ENCODE peak calls at places on chromosomes 16 and 17, in five cellular contexts. Y, Q, W, Z and D are unnamed samples. For H3K4me1, the result is how much of the 10 kb centered on the place peaks cover.

GRCh38 chr16:88012360-88012759 is 61.1 kb downstream of the BANP start:
- DNase-seq in Y (no peak), Q (no peak), W (no peak), Z (no peak), D (no peak)

GRCh38 chr17:68421486-68421885 is 35.8 kb downstream of the WIPI1 start:
- DNase-seq in Y (no peak), Q (no peak), W (no peak), Z (no peak), D (no peak)

GRCh38 chr17:29048440-29049360 is 5.8 kb downstream of the PIPOX start:
- DNase-seq in Y (no peak), Q (no peak), W (no peak), Z (no peak), D (no peak)

GRCh38 chr16:53654946-53655345 is 48.7 kb downstream of the RPGRIP1L start:
- DNase-seq in Y (no peak), Q (no peak), W (no peak), Z (no peak), D (no peak)

GRCh38 chr17:44152875-44153274 is 11.1 kb downstream of the HROB start:
- DNase-seq in Y (no peak), Q (no peak), W (no peak), Z (no peak), D (no peak)

GRCh38 chr16:88086571-88087516 is 135.6 kb downstream of the BANP start:
- DNase-seq in Y (no peak), Q (no peak), W (peak), Z (no peak), D (no peak)

GRCh38 chr17:80925668-80926067 is 66.0 kb upstream of the CHMP6 start:
- DNase-seq in Y (no peak), Q (no peak), W (no peak), Z (no peak), D (no peak)

GRCh38 chr17:29855686-29856085 is 74.3 kb downstream of the SSH2 start:
- DNase-seq in Y (no peak), Q (no peak), W (no peak), Z (no peak), D (peak)

GRCh38 chr17:59105852-59106462 is 723 bp downstream of the TRIM37 start:
- DNase-seq in Y (peak), Q (peak), W (peak), Z (peak), D (peak)

GRCh38 chr16:66070140-66070887 is 296.2 kb upstream of the CDH5 start:
- DNase-seq in Y (peak), Q (peak), W (no peak), Z (peak), D (peak)

GRCh38 chr17:82239926-82240505 is 11.2 kb downstream of the SLC16A3 start:
- DNase-seq in Y (no peak), Q (no peak), W (peak), Z (no peak), D (no peak)

GRCh38 chr17:54180919-54181318 is 358.2 kb downstream of the KIF2B start:
- DNase-seq in Y (no peak), Q (no peak), W (no peak), Z (no peak), D (peak)

GRCh38 chr16:11619327-11619851 is 32.7 kb upstream of the LITAF start:
- DNase-seq in Y (peak), Q (no peak), W (no peak), Z (no peak), D (no peak)

GRCh38 chr17:82332669-82333278 is 792 bp downstream of the SECTM1 start:
- DNase-seq in Y (peak), Q (no peak), W (peak), Z (peak), D (no peak)

GRCh38 chr16:10946308-10946707 is 1.9 kb downstream of the CLEC16A start:
- DNase-seq in Y (no peak), Q (no peak), W (no peak), Z (no peak), D (no peak)

GRCh38 chr16:85419503-85420408 is 193.4 kb upstream of the GSE1 start:
- DNase-seq in Y (no peak), Q (no peak), W (peak), Z (peak), D (no peak)

GRCh38 chr16:66678314-66678713 is 18.2 kb downstream of the CMTM4 start:
- DNase-seq in Y (no peak), Q (no peak), W (no peak), Z (no peak), D (no peak)

GRCh38 chr16:11471548-11471947 is 115.2 kb downstream of the LITAF start:
- DNase-seq in Y (no peak), Q (no peak), W (no peak), Z (no peak), D (no peak)

GRCh38 chr17:66737524-66737923 is 97.4 kb upstream of the CACNG5 start:
- DNase-seq in Y (no peak), Q (peak), W (no peak), Z (no peak), D (peak)

GRCh38 chr16:54886078-54886477 is 44.6 kb upstream of the IRX5 start:
- DNase-seq in Y (no peak), Q (no peak), W (no peak), Z (no peak), D (no peak)

GRCh38 chr17:7582401-7583252 is 1.0 kb upstream of the MPDU1 start:
- DNase-seq in Y (no peak), Q (no peak), W (no peak), Z (peak), D (no peak)

GRCh38 chr16:67240506-67240905 is 6.8 kb downstream of the FHOD1 start:
- DNase-seq in Y (no peak), Q (no peak), W (peak), Z (no peak), D (no peak)

GRCh38 chr17:38460082-38460715 is 31.9 kb downstream of the ARHGAP23 start:
- DNase-seq in Y (no peak), Q (no peak), W (no peak), Z (no peak), D (no peak)

GRCh38 chr16:3137267-3137666 is 2.4 kb downstream of the ZNF213 start:
- DNase-seq in Y (no peak), Q (no peak), W (peak), Z (no peak), D (no peak)

GRCh38 chr17:77419547-77420475 is 279.0 kb downstream of the SEC14L1 start:
- DNase-seq in Y (no peak), Q (no peak), W (peak), Z (no peak), D (no peak)

GRCh38 chr16:74950511-74950910 is 34.4 kb downstream of the WDR59 start:
- DNase-seq in Y (no peak), Q (no peak), W (no peak), Z (no peak), D (no peak)

GRCh38 chr17:55458977-55459376 is 37.3 kb upstream of the MMD start:
- DNase-seq in Y (no peak), Q (no peak), W (no peak), Z (no peak), D (no peak)

GRCh38 chr17:70629902-70630301 is 460.6 kb downstream of the KCNJ2 start:
- DNase-seq in Y (no peak), Q (no peak), W (no peak), Z (no peak), D (no peak)

GRCh38 chr17:726331-726919 is 6.0 kb upstream of the TLCD3A start:
- DNase-seq in Y (no peak), Q (no peak), W (no peak), Z (no peak), D (no peak)

GRCh38 chr17:44374306-44375195 is 10.9 kb upstream of the FAM171A2 start:
- DNase-seq in Y (no peak), Q (no peak), W (peak), Z (no peak), D (no peak)

GRCh38 chr17:6843241-6843890 is 11.8 kb upstream of the TEKT1 start:
- DNase-seq in Y (no peak), Q (no peak), W (no peak), Z (no peak), D (peak)

GRCh38 chr17:2792541-2793169 is 3.6 kb upstream of the RAP1GAP2 start:
- DNase-seq in Y (no peak), Q (no peak), W (peak), Z (no peak), D (no peak)

GRCh38 chr17:32382526-32383223 is 32.7 kb downstream of the ZNF207 start:
- DNase-seq in Y (no peak), Q (no peak), W (no peak), Z (no peak), D (no peak)

GRCh38 chr16:4392382-4393242 is 21.0 kb downstream of the VASN start:
- DNase-seq in Y (no peak), Q (no peak), W (no peak), Z (no peak), D (peak)

GRCh38 chr17:29847527-29847931 is 82.5 kb downstream of the SSH2 start:
- DNase-seq in Y (no peak), Q (no peak), W (no peak), Z (no peak), D (no peak)

GRCh38 chr16:88534731-88535141 is 35.5 kb upstream of the ZC3H18 start:
- DNase-seq in Y (no peak), Q (no peak), W (peak), Z (no peak), D (no peak)

GRCh38 chr16:50304467-50305440 is 38.4 kb downstream of the ADCY7 start:
- DNase-seq in Y (peak), Q (no peak), W (peak), Z (peak), D (no peak)

GRCh38 chr16:86404678-86405077 is 105.6 kb upstream of the FOXF1 start:
- DNase-seq in Y (no peak), Q (no peak), W (no peak), Z (no peak), D (no peak)

GRCh38 chr16:84048306-84048705 is 5.7 kb upstream of the SLC38A8 start:
- DNase-seq in Y (no peak), Q (no peak), W (peak), Z (peak), D (no peak)
- TF ChIP-seq CTCF in Y (peak), Q (no peak), W (no peak), Z (peak), D (no peak)

GRCh38 chr16:81810894-81811538 is 31.9 kb downstream of the PLCG2 start:
- DNase-seq in Y (peak), Q (no peak), W (no peak), Z (no peak), D (no peak)

GRCh38 chr16:81808933-81809480 is 29.9 kb downstream of the PLCG2 start:
- DNase-seq in Y (peak), Q (no peak), W (no peak), Z (no peak), D (no peak)

GRCh38 chr16:81810361-81810760 is 31.3 kb downstream of the PLCG2 start:
- DNase-seq in Y (no peak), Q (no peak), W (no peak), Z (no peak), D (no peak)

GRCh38 chr16:81807767-81808166 is 28.7 kb downstream of the PLCG2 start:
- DNase-seq in Y (no peak), Q (no peak), W (no peak), Z (no peak), D (no peak)

GRCh38 chr16:81809567-81809966 is 30.5 kb downstream of the PLCG2 start:
- DNase-seq in Y (no peak), Q (no peak), W (no peak), Z (no peak), D (no peak)
- H3K4me1 ChIP-seq in Y (under half), Q (under half), W (under half), Z (under half), D (under half)

GRCh38 chr17:74790206-74791066 is 14.3 kb upstream of the NAT9 start:
- DNase-seq in Y (no peak), Q (no peak), W (no peak), Z (no peak), D (peak)
- H3K27ac ChIP-seq in Y (no peak), Q (no peak), W (no peak), Z (no peak), D (no peak)

GRCh38 chr17:63435681-63436522 is 10.2 kb downstream of the CYB561 start:
- DNase-seq in Y (peak), Q (no peak), W (peak), Z (peak), D (no peak)
- TF ChIP-seq CTCF in Y (peak), Q (no peak), W (no peak), Z (peak), D (no peak)

DNA sequence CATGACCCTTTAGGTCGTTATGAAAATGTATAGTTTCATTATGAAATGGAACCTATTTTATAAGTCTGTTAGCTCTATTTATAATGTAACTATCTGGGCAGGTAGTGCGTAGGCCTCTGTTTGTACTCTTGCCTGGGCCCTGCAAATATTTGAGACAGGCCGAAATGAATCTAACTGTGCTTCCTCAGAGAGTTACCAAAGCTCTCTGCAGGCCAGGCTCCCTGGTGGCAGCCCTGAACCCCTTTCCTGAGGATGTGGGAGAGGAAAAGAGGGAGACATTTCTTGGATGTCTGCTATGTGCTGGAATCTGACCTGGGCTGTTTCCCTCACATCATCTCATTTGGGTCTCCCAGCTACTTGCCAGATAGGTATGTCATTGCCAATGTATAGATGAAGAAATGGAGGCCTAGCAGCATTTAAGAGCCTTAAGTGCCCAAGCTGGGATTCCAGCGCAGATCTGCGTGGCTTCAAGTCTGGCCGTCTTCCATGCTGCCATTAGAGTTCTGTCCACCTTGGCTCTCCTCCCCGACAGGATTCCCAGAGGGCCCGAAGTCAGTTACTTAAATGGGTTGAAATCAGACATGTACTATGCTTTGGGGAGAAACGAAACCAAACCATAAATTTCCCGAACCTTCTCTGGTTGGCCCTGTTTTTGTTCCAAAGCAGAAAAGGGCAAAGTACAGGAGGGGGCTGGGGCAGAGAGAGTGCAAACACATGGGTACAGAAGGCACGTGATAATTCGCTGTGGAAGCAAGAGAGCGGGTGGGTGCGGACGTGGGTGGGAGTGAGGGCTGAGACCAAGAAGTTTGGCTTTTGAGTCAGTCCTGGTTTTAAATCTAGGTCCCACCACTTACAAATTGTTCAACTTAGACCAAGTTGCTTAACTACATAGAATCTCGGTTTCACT is 33.0 kb upstream of the CCR7 start:
- DNase-seq in Y (peak), Q (no peak), W (no peak), Z (no peak), D (no peak)
- H3K4me1 ChIP-seq in Y (under half), Q (under half), W (under half), Z (under half), D (under half)

GRCh38 chr16:84016477-84016876 is 26.1 kb downstream of the SLC38A8 start:
- DNase-seq in Y (no peak), Q (no peak), W (peak), Z (no peak), D (no peak)

GRCh38 chr16:84018710-84019109 is 23.9 kb downstream of the SLC38A8 start:
- DNase-seq in Y (no peak), Q (no peak), W (no peak), Z (no peak), D (no peak)

GRCh38 chr16:84022641-84023040 is 20.0 kb downstream of the SLC38A8 start:
- DNase-seq in Y (no peak), Q (no peak), W (peak), Z (no peak), D (no peak)

GRCh38 chr16:84021488-84021887 is 21.1 kb downstream of the SLC38A8 start:
- DNase-seq in Y (no peak), Q (no peak), W (peak), Z (no peak), D (no peak)

GRCh38 chr16:84020353-84020752 is 22.2 kb downstream of the SLC38A8 start:
- DNase-seq in Y (no peak), Q (no peak), W (peak), Z (no peak), D (no peak)
- H3K27ac ChIP-seq in Y (no peak), Q (no peak), W (no peak), Z (no peak), D (no peak)

DNA sequence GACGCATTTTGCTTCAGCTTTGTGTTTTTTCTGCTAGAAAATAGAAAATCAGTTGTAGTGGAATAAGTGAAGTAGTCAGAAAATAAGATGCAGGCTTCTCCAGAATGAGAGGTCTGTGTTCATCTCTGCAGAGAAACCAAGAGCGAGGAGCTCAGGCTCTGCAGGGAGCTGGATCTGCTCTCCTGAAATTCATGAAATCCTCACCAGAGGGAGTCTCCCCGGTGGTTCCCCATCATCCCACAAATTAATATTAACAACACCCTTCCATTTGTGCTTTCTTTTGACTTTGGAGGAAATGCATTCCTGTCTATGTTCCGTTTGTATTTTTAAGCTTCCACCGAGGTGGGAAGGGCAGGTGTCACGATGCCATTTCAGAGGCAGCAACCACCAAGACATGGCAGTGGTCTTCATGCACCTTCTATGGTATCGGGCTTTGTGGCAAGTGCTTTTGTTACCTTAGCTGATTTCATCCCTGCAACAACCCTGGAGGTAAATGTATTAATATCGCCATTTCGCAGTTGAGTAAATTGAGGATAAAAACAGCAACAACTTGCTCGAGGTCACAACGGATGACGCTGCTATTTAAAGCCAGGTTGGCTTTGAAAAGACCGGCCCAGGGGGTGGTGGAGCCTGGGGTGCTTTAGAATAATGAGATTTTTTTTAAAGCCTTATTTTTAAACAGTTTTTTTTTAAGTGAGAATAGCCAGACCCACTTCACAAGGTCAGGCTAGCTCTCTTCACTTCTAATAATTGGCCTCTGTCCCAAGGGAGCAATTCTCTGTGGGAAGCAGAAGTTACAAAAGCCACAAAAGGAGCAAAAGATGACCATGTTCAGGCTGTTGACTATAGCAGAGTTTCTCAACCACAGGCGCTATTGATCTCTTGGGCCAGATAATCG is 367.6 kb upstream of the ERCC4 start:
- DNase-seq in Y (no peak), Q (no peak), W (no peak), Z (no peak), D (no peak)
- TF ChIP-seq CTCF in Y (no peak), Q (no peak), W (no peak), Z (peak), D (no peak)

DNA sequence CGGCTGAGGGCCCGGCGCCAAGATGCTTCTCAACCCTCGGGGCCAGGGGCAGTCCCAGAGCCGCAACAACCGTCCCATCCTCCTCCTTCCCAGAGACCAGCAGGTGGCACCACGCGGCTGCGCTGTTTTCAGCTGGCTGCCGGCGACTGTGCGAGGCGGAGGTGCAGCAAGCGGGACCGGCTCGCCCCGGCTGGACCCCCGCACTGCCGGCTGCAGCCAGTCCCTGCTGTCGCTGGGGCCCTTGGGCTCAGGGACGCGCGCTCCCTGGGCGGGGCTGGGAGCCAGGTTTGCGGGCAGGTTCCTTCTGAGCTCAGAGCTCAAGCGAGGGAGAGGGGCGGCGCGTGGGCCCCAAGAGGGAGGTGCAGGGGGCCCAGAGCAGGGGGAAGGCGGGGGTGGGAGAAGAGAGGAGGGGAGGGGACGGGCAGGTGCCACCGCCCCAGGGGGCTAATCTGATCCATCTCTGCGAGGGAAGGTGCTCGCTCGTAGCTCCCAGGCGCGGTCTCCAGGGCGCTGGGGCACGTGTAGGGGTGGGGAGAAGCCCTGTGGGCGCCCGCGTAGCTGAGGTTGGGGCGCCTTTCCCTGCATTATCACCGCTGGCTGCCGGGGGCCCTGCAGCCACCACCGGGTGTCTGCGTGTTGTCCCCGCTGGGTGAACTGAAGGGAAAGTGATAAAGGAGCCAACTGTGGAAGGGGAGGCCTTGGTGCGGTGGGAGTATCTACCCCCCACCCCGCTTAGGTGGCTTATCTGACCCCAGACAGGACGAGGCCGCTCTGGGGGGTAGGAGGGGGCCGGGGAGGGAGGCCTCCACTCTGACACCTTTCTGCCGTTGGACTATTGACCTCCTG is 24.2 kb downstream of the STAT5A start:
- DNase-seq in Y (peak), Q (peak), W (peak), Z (peak), D (peak)
- H3K4me1 ChIP-seq in Y (under half), Q (half or more), W (under half), Z (under half), D (under half)